ENCODE peak calls at places on chromosomes 4 and X, in five cellular contexts. D is IMR-90, J is A549, X is GM12878, H is SK-N-SH. V is an unnamed sample.

GRCh38 chr4:151675366-151676060 is 85.3 kb downstream of the GATB start:
- DNase-seq in X (no peak), H (peak), J (no peak), D (no peak), V (no peak)

GRCh38 chr4:97106161-97106560 is 1037.1 kb downstream of the STPG2 start:
- DNase-seq in X (no peak), H (no peak), D (no peak), J (no peak), V (no peak)

GRCh38 chr4:20895988-20896387 is 195.7 kb downstream of the PACRGL start:
- DNase-seq in X (no peak), D (no peak), H (no peak), J (no peak), V (no peak)

GRCh38 chr4:56272003-56272402 is 115.3 kb downstream of the AASDH start:
- DNase-seq in J (no peak), D (no peak), H (no peak), X (no peak), V (no peak)

GRCh38 chr4:54661686-54662085 is 3.9 kb downstream of the KIT start:
- DNase-seq in X (no peak), D (peak), J (no peak), H (no peak), V (no peak)

GRCh38 chr4:23962462-23962861 is 72.6 kb upstream of the PPARGC1A start:
- DNase-seq in H (no peak), X (no peak), J (no peak), D (no peak), V (no peak)

GRCh38 chr4:71247706-71248105 is 91.1 kb upstream of the SLC4A4 start:
- DNase-seq in H (no peak), X (no peak), J (no peak), D (no peak), V (no peak)

GRCh38 chr4:82864336-82865001 is 26.5 kb downstream of the SEC31A start:
- DNase-seq in J (no peak), D (no peak), H (no peak), X (no peak), V (no peak)

GRCh38 chr4:184558996-184559395 is 84.6 kb upstream of the IRF2 start:
- DNase-seq in X (no peak), D (no peak), J (no peak), H (no peak), V (no peak)

GRCh38 chr4:83757121-83757621 is 221.3 kb downstream of the GPAT3 start:
- DNase-seq in D (no peak), X (no peak), H (no peak), J (no peak), V (peak)

GRCh38 chrX:11427082-11428033 is 134.1 kb downstream of the AMELX start:
- DNase-seq in D (no peak), H (peak), J (no peak), X (no peak), V (peak)

GRCh38 chr4:119230288-119230687 is 17.8 kb downstream of the USP53 start:
- DNase-seq in J (no peak), X (no peak), D (no peak), H (no peak), V (no peak)

GRCh38 chr4:175536852-175537453 is 275.1 kb downstream of the GPM6A start:
- DNase-seq in D (peak), H (peak), J (peak), X (peak), V (peak)

GRCh38 chr4:78325244-78326187 is 226.1 kb upstream of the ANXA3 start:
- DNase-seq in X (no peak), D (no peak), H (no peak), J (no peak), V (no peak)

GRCh38 chrX:101668143-101668542 is 8.5 kb upstream of the ARMCX2 start:
- DNase-seq in X (no peak), D (no peak), H (no peak), J (no peak), V (no peak)

GRCh38 chr4:77188498-77189187 is 31.6 kb downstream of the CCNG2 start:
- DNase-seq in D (no peak), H (no peak), X (no peak), J (no peak), V (no peak)

GRCh38 chrX:28058906-28059305 is 77.7 kb upstream of the DCAF8L1 start:
- DNase-seq in J (no peak), H (no peak), X (no peak), D (peak), V (no peak)

GRCh38 chr4:42151568-42152506 is 618 bp downstream of the BEND4 start:
- DNase-seq in J (no peak), D (no peak), H (peak), X (no peak), V (no peak)

GRCh38 chr4:157014621-157015591 is 43.3 kb upstream of the PDGFC start:
- DNase-seq in H (no peak), J (no peak), D (peak), X (no peak), V (no peak)

GRCh38 chr4:147773261-147774184 is 41.6 kb downstream of the ARHGAP10 start:
- DNase-seq in H (no peak), X (no peak), J (no peak), D (peak), V (no peak)

GRCh38 chrX:11100281-11101035 is 10.7 kb upstream of the HCCS start:
- DNase-seq in H (peak), X (no peak), J (peak), D (peak), V (peak)

GRCh38 chr4:124449881-124450280 is 262.7 kb downstream of the ANKRD50 start:
- DNase-seq in X (no peak), H (no peak), D (no peak), J (no peak), V (no peak)

GRCh38 chr4:52551487-52551886 is 107.6 kb downstream of the USP46 start:
- DNase-seq in X (no peak), H (no peak), J (no peak), D (no peak), V (no peak)

GRCh38 chr4:18318682-18319410 is 297.3 kb upstream of the LCORL start:
- DNase-seq in D (no peak), X (no peak), J (no peak), H (peak), V (no peak)

GRCh38 chrX:111447298-111447697 is 35.3 kb upstream of the DCX start:
- DNase-seq in J (peak), H (peak), X (no peak), D (no peak), V (peak)

DNA sequence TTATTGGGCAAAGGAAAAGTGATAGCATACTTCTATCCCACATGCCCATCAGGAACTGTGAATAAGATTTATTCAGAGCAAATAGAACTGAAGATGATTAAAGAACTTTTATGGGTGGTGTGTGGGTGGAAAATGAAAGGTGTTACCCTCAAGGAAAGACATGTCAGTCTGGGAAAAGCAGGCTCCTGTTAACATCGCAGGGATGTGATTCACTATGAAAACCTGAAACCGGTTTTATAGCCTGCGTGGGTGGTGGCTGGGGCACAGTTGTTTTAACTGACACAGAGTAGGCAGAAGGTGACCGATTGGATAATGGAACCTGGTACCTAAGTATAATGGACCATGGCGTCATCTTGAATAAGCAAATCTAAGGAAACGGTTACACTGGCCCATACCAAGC is 61.3 kb upstream of the CASK start:
- DNase-seq in H (no peak), D (no peak), X (no peak), J (no peak), V (no peak)
- TF ChIP-seq RCOR1 in H (no peak), D (no peak), X (no peak), J (no peak), V (no peak)

GRCh38 chrX:9324676-9325075 is 140.2 kb upstream of the TBL1X start:
- DNase-seq in D (no peak), X (no peak), H (no peak), J (no peak), V (no peak)

GRCh38 chrX:9327086-9327746 is 137.6 kb upstream of the TBL1X start:
- DNase-seq in X (no peak), D (no peak), H (no peak), J (no peak), V (no peak)

GRCh38 chrX:9329056-9329455 is 135.8 kb upstream of the TBL1X start:
- DNase-seq in D (no peak), X (no peak), J (no peak), H (no peak), V (no peak)

GRCh38 chrX:9327747-9328145 is 137.1 kb upstream of the TBL1X start:
- DNase-seq in J (peak), D (peak), H (no peak), X (no peak), V (no peak)

GRCh38 chrX:9326369-9326768 is 138.5 kb upstream of the TBL1X start:
- DNase-seq in J (no peak), H (no peak), D (no peak), X (no peak), V (no peak)
- TF ChIP-seq RCOR1 in J (no peak), H (no peak), D (no peak), X (no peak), V (no peak)

GRCh38 chr4:155973639-155974475 is 20.2 kb upstream of the CTSO start:
- DNase-seq in X (no peak), H (no peak), D (peak), J (no peak), V (no peak)
- TF ChIP-seq RCOR1 in X (no peak), H (no peak), D (no peak), J (no peak), V (no peak)

GRCh38 chr4:186304816-186305520 is 39.0 kb downstream of the F11 start:
- DNase-seq in X (no peak), H (no peak), J (no peak), D (peak), V (no peak)
- TF ChIP-seq RCOR1 in X (no peak), H (no peak), J (no peak), D (no peak), V (no peak)

DNA sequence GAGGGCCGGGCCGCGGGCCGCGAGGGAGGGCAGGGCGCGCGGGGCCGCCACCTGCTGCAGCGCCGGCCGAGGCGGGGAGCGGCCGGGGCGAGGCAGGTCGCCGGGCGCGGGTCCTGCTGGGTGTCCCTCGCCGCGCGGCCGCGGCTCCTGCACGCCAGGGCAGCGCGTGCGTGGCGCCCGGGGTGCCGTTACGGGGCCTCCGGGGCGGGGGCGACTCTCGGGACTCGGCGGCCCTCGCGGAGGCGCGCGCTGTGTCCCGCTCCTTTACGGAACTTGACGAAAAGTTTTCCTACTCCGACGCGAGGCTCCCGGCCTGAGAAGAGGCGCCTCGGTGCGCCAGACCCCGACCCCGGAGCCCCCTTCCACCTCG is 329 bp downstream of the TBC1D14 start:
- DNase-seq in D (no peak), H (no peak), J (no peak), X (no peak), V (peak)
- TF ChIP-seq RCOR1 in D (no peak), H (no peak), J (no peak), X (no peak), V (no peak)

GRCh38 chr4:1367936-1368289 is 20.9 kb downstream of the UVSSA start:
- DNase-seq in H (no peak), X (no peak), D (no peak), J (no peak), V (no peak)
- TF ChIP-seq RCOR1 in H (no peak), X (no peak), D (no peak), J (no peak), V (no peak)

GRCh38 chrX:155094468-155095061 is 23.3 kb downstream of the BRCC3 start:
- DNase-seq in D (peak), J (peak), H (peak), X (no peak), V (peak)
- TF ChIP-seq RCOR1 in D (no peak), J (no peak), H (no peak), X (no peak), V (no peak)

GRCh38 chrX:64850371-64851082 is 125.7 kb downstream of the ZC4H2 start:
- DNase-seq in H (no peak), D (no peak), J (no peak), X (no peak), V (no peak)
- TF ChIP-seq RCOR1 in H (no peak), D (no peak), J (no peak), X (no peak), V (no peak)

DNA sequence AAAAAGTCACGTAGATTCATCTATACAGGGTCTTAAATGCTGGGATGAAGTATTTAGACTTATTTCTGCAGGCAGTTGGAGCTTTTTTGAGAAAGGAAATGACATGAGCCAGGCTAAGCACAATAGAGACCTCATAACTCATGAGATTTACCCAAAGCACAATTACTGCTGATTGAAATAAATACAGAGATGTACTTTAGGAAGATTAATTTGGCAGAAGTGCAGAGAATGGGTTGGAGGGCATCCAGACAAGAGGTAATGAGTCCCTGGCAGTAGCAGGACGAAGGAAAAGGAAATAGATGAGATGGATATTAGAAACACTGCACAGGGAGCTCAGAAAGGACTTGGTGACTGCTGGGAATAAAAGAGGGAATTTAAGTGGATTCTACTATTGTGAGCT is 129.1 kb downstream of the SHROOM4 start:
- DNase-seq in D (no peak), J (no peak), H (no peak), X (no peak), V (no peak)
- TF ChIP-seq RCOR1 in D (no peak), J (no peak), H (no peak), X (no peak), V (no peak)

V was measured in K562.